ENCODE peak calls at places on chromosomes 4 and X, in seven cellular contexts. M is CD8-positive, alpha-beta memory T cell; Q is right lobe of liver; Z is tibial nerve; E is CD8-positive, alpha-beta T cell; U is AG04450; K is mesenchymal stem cell. D is an unnamed sample.

GRCh38 chr4:144507309-144508101 is 138.5 kb upstream of the HHIP start:
- DNase-seq in U (no peak), Z (no peak), K (no peak), M (no peak), E (no peak), Q (no peak), D (no peak)

GRCh38 chrX:27307546-27307945 is 155.6 kb downstream of the PPP4R3C start:
- DNase-seq in K (no peak), Q (no peak), Z (no peak), E (no peak), M (no peak), U (no peak), D (no peak)

GRCh38 chr4:1381944-1382541 is 24.2 kb downstream of the NKX1-1 start:
- DNase-seq in U (no peak), Q (peak; percentile 13), M (no peak), K (no peak), E (no peak), Z (no peak), D (no peak)

GRCh38 chr4:101597204-101597603 is 193.3 kb upstream of the BANK1 start:
- DNase-seq in E (peak; percentile 52), Q (no peak), Z (no peak), M (peak; percentile 5), K (no peak), U (no peak), D (no peak)

GRCh38 chr4:169071781-169072180 is 61.7 kb upstream of the CBR4 start:
- DNase-seq in U (no peak), Q (no peak), Z (no peak), M (no peak), K (no peak), E (no peak), D (no peak)

GRCh38 chrX:103687073-103687695 is 685 bp upstream of the MORF4L2 start:
- DNase-seq in Z (peak; percentile 86), M (peak; percentile 78), U (peak; percentile 42), K (no peak), Q (peak; percentile 91), E (peak; percentile 92), D (peak; percentile 31)

GRCh38 chrX:135463937-135464336 is 42.2 kb downstream of the SMIM10L2A start:
- DNase-seq in K (peak; percentile 3), E (no peak), Z (no peak), Q (no peak), U (no peak), M (no peak), D (no peak)

GRCh38 chr4:3016839-3017410 is 53.6 kb downstream of the GRK4 start:
- DNase-seq in Q (no peak), Z (no peak), K (no peak), U (no peak), E (no peak), M (no peak), D (no peak)

GRCh38 chr4:173333658-173334084 is 487 bp downstream of the HMGB2 start:
- DNase-seq in Z (peak; percentile 19), E (peak; percentile 70), K (no peak), U (no peak), M (peak; percentile 41), Q (peak; percentile 73), D (no peak)

GRCh38 chr4:56531149-56531770 is 25.7 kb downstream of the ARL9 start:
- DNase-seq in E (no peak), Q (no peak), M (no peak), Z (no peak), U (no peak), K (peak; percentile 5), D (no peak)

GRCh38 chr4:41930139-41930831 is 4.9 kb upstream of the TMEM33 start:
- DNase-seq in M (no peak), E (no peak), U (no peak), Q (no peak), Z (no peak), K (no peak), D (no peak)

DNA sequence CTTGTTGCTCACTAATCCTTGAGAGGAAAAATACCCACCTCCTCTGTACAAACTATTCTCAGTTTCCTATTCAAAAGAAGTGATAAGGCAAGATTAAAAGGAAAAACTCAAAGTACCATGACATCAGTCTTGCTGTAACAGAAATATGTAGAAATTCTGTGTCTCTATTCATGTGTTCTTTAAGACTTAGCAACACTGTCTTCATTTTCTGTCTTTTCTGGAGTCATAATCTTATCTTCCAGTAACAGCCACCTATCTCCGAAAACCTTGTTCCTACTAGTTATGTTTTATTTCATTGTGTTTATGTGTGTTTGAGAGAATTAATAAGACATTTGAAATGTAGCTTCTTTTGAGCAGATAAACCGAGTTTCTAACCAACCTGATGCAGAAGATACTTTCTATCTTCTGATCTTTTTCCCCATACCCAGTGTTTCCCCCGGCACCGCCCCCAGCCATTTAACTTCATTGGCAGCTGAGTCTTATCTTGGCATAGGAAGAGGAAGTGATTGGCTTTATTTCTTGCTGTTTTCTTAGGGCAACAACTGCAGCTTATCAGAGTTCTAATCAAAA is 8.1 kb downstream of the FAM241A start:
- DNase-seq in Z (no peak), Q (no peak), E (no peak), K (no peak), U (no peak), M (no peak), D (no peak)
- H3K4me3 ChIP-seq in Z (no peak overlapping the region), Q (no peak overlapping the region), E (no peak overlapping the region), K (no peak overlapping the region), U (no peak overlapping the region), M (no peak overlapping the region), D (no peak overlapping the region)

GRCh38 chr4:74366367-74366891 is 1.5 kb downstream of the EREG start:
- DNase-seq in E (no peak), Z (no peak), U (no peak), K (peak; percentile 41), M (no peak), Q (no peak), D (no peak)

GRCh38 chr4:74362347-74362746 is 2.6 kb upstream of the EREG start:
- DNase-seq in E (no peak), U (no peak), M (no peak), K (no peak), Q (no peak), Z (no peak), D (no peak)

GRCh38 chr4:74367656-74368055 is 2.7 kb downstream of the EREG start:
- DNase-seq in K (no peak), U (no peak), M (no peak), Z (no peak), Q (no peak), E (no peak), D (no peak)

GRCh38 chr4:74365761-74366160 is 816 bp downstream of the EREG start:
- DNase-seq in M (no peak), K (peak; percentile 28), U (no peak), E (no peak), Q (no peak), Z (no peak), D (no peak)

DNA sequence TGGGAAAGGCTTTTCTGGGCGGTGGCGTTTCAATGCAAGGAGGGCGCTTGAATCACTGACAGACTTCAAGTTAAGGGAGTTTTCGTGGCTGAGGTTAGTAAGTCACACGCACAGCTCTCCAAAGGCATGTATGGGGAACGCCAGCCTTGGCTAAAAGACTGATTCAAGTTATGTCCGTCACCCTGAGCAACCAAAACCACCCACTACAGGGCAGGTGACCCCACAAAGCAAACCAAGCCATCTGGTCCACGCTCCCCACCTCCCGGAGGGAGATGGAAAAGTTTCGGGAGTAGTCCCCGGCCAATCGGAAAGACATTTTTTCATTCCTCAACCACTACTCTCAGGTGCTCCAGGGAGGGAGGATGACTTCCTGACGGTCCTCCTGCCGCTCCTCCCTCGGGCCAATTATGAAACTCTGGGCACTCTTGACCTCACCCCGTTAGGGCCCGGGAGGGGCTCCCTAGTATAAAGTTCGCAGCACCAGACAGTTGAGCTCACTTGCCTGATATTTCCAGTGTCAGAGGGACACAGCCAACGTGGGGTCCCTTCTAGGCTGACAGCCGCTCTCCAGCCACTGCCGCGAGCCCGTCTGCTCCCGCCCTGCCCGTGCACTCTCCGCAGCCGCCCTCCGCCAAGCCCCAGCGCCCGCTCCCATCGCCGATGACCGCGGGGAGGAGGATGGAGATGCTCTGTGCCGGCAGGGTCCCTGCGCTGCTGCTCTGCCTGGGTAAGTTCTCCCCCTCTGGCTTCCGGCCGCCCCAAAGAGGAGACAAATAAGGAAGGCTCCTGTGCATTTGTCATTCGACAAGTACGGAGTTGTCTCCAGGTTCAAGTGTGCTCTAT is at the start of gene EREG:
- DNase-seq in U (no peak), K (peak; percentile 95), E (no peak), M (no peak), Z (no peak), Q (peak; percentile 32), D (no peak)
- H3K4me3 ChIP-seq in U (peak within 1 kb of the TSS; percentile 65), K (peak within 1 kb of the TSS; percentile 67), E (peak within 1 kb of the TSS; percentile 8), M (peak within 1 kb of the TSS; percentile 22), Z (peak within 1 kb of the TSS; percentile 18), Q (no peak within 1 kb of the TSS), D (peak within 1 kb of the TSS; percentile 55)

DNA sequence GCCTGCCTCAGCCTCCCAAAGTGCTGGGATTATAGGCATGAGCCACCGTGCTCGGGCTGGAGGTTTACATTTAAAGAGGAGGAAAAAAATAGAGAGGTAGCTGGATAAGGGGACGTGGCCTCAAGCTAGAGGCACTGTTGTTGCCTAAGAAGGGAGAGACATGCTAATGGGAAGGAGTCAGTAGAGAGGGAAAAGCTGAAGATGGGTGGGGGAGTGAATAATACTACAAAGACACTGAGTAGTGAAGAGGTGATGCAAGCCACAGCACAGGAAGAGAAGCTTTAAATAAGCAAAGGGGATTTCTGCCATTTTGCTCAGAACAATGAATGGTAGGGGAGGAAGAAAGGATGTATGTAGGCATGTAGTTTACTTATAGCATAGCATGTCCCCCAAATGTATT is 11.5 kb upstream of the AP1S2 start:
- DNase-seq in Q (no peak), U (no peak), E (no peak), M (no peak), Z (no peak), K (no peak), D (no peak)
- H3K4me3 ChIP-seq in Q (no peak overlapping the region), U (no peak overlapping the region), E (no peak overlapping the region), M (no peak overlapping the region), Z (no peak overlapping the region), K (no peak overlapping the region), D (no peak overlapping the region)

GRCh38 chr4:175946472-175947116 is 119.0 kb upstream of the WDR17 start:
- DNase-seq in Q (no peak), U (no peak), Z (no peak), E (no peak), M (no peak), K (no peak), D (no peak)
- H3K4me3 ChIP-seq in Q (no peak overlapping the region), U (no peak overlapping the region), Z (no peak overlapping the region), E (no peak overlapping the region), M (no peak overlapping the region), K (no peak overlapping the region), D (no peak overlapping the region)

D was measured in retinal pigment epithelial cell.